ENCODE peak calls at places on chromosomes 1 and 21, in nine cellular contexts. One of them, this sample, is unnamed.

GRCh38 chr1:94020764-94021579 is 100.0 kb downstream of the ABCA4 start:
- DNase-seq in AG09309: peak
- DNase-seq in H7: no peak
- DNase-seq in tibial artery: no peak
- DNase-seq in mammary epithelial cell: peak
- DNase-seq in GM23248: peak
- DNase-seq in neural progenitor cell: no peak
- DNase-seq in AG04450: peak
- DNase-seq in adipocyte: peak
- DNase-seq in this sample: no peak

GRCh38 chr1:9858293-9859035 is 34.7 kb upstream of the CLSTN1 start:
- DNase-seq in AG09309: no peak
- DNase-seq in H7: no peak
- DNase-seq in tibial artery: no peak
- DNase-seq in mammary epithelial cell: no peak
- DNase-seq in GM23248: no peak
- DNase-seq in neural progenitor cell: no peak
- DNase-seq in AG04450: no peak
- DNase-seq in adipocyte: no peak
- DNase-seq in this sample: no peak

GRCh38 chr1:9985001-9985400 is 12.0 kb upstream of the RBP7 start:
- DNase-seq in AG09309: no peak
- DNase-seq in H7: no peak
- DNase-seq in tibial artery: no peak
- DNase-seq in mammary epithelial cell: no peak
- DNase-seq in GM23248: no peak
- DNase-seq in neural progenitor cell: no peak
- DNase-seq in AG04450: peak
- DNase-seq in adipocyte: peak
- DNase-seq in this sample: no peak

GRCh38 chr1:180266275-180267210 is 36.5 kb downstream of the LHX4 start:
- DNase-seq in AG09309: no peak
- DNase-seq in H7: no peak
- DNase-seq in tibial artery: no peak
- DNase-seq in mammary epithelial cell: no peak
- DNase-seq in GM23248: no peak
- DNase-seq in neural progenitor cell: no peak
- DNase-seq in AG04450: no peak
- DNase-seq in adipocyte: no peak
- DNase-seq in this sample: no peak

GRCh38 chr1:180630408-180631196 is 1.2 kb upstream of the XPR1 start:
- DNase-seq in AG09309: no peak
- DNase-seq in H7: no peak
- DNase-seq in tibial artery: no peak
- DNase-seq in mammary epithelial cell: no peak
- DNase-seq in GM23248: no peak
- DNase-seq in neural progenitor cell: no peak
- DNase-seq in AG04450: no peak
- DNase-seq in adipocyte: no peak
- DNase-seq in this sample: peak

GRCh38 chr1:109895720-109896504 is 14.7 kb upstream of the CSF1 start:
- DNase-seq in AG09309: no peak
- DNase-seq in H7: no peak
- DNase-seq in tibial artery: peak
- DNase-seq in mammary epithelial cell: no peak
- DNase-seq in GM23248: peak
- DNase-seq in neural progenitor cell: no peak
- DNase-seq in AG04450: no peak
- DNase-seq in adipocyte: no peak
- DNase-seq in this sample: no peak

GRCh38 chr1:236287757-236288619 is 6.2 kb upstream of the ERO1B start:
- DNase-seq in AG09309: no peak
- DNase-seq in H7: peak
- DNase-seq in tibial artery: no peak
- DNase-seq in mammary epithelial cell: no peak
- DNase-seq in GM23248: no peak
- DNase-seq in neural progenitor cell: peak
- DNase-seq in AG04450: no peak
- DNase-seq in adipocyte: no peak
- DNase-seq in this sample: no peak

GRCh38 chr1:58755468-58755872 is 28.4 kb downstream of the JUN start:
- DNase-seq in AG09309: peak
- DNase-seq in H7: no peak
- DNase-seq in tibial artery: peak
- DNase-seq in mammary epithelial cell: peak
- DNase-seq in GM23248: peak
- DNase-seq in neural progenitor cell: no peak
- DNase-seq in AG04450: peak
- DNase-seq in adipocyte: peak
- DNase-seq in this sample: peak

GRCh38 chr1:118884946-118885345 is 103.2 kb downstream of the TBX15 start:
- DNase-seq in AG09309: no peak
- DNase-seq in H7: no peak
- DNase-seq in tibial artery: no peak
- DNase-seq in mammary epithelial cell: no peak
- DNase-seq in GM23248: no peak
- DNase-seq in neural progenitor cell: no peak
- DNase-seq in AG04450: no peak
- DNase-seq in adipocyte: no peak
- DNase-seq in this sample: no peak

GRCh38 chr1:40039245-40039756 is 1.2 kb upstream of the CAP1 start:
- DNase-seq in AG09309: no peak
- DNase-seq in H7: no peak
- DNase-seq in tibial artery: no peak
- DNase-seq in mammary epithelial cell: no peak
- DNase-seq in GM23248: no peak
- DNase-seq in neural progenitor cell: no peak
- DNase-seq in AG04450: no peak
- DNase-seq in adipocyte: no peak
- DNase-seq in this sample: no peak

GRCh38 chr1:11101347-11101746 is 1.7 kb upstream of the EXOSC10 start:
- DNase-seq in AG09309: no peak
- DNase-seq in H7: no peak
- DNase-seq in tibial artery: no peak
- DNase-seq in mammary epithelial cell: no peak
- DNase-seq in GM23248: no peak
- DNase-seq in neural progenitor cell: no peak
- DNase-seq in AG04450: no peak
- DNase-seq in adipocyte: no peak
- DNase-seq in this sample: no peak

GRCh38 chr21:39535646-39536437 is 76.9 kb upstream of the B3GALT5 start:
- DNase-seq in AG09309: no peak
- DNase-seq in H7: no peak
- DNase-seq in tibial artery: no peak
- DNase-seq in mammary epithelial cell: no peak
- DNase-seq in GM23248: no peak
- DNase-seq in neural progenitor cell: no peak
- DNase-seq in AG04450: no peak
- DNase-seq in adipocyte: no peak
- DNase-seq in this sample: no peak

GRCh38 chr1:39973503-39974135 is 18.7 kb downstream of the MFSD2A start:
- DNase-seq in AG09309: no peak
- DNase-seq in H7: peak
- DNase-seq in tibial artery: peak
- DNase-seq in mammary epithelial cell: peak
- DNase-seq in GM23248: peak
- DNase-seq in neural progenitor cell: peak
- DNase-seq in AG04450: no peak
- DNase-seq in adipocyte: peak
- DNase-seq in this sample: no peak

GRCh38 chr21:18741954-18742353 is 338.4 kb upstream of the TMPRSS15 start:
- DNase-seq in AG09309: no peak
- DNase-seq in H7: no peak
- DNase-seq in tibial artery: no peak
- DNase-seq in mammary epithelial cell: no peak
- DNase-seq in GM23248: no peak
- DNase-seq in neural progenitor cell: no peak
- DNase-seq in AG04450: no peak
- DNase-seq in adipocyte: no peak
- DNase-seq in this sample: no peak

GRCh38 chr1:22710688-22711024 is at the start of gene EPHB2:
- DNase-seq in AG09309: no peak
- DNase-seq in H7: peak
- DNase-seq in tibial artery: no peak
- DNase-seq in mammary epithelial cell: peak
- DNase-seq in GM23248: peak
- DNase-seq in neural progenitor cell: peak
- DNase-seq in AG04450: no peak
- DNase-seq in adipocyte: peak
- DNase-seq in this sample: no peak

GRCh38 chr1:228487336-228488106 is at the start of gene RNF187:
- DNase-seq in AG09309: no peak
- DNase-seq in H7: peak
- DNase-seq in tibial artery: peak
- DNase-seq in mammary epithelial cell: no peak
- DNase-seq in GM23248: peak
- DNase-seq in neural progenitor cell: peak
- DNase-seq in AG04450: no peak
- DNase-seq in adipocyte: peak
- DNase-seq in this sample: no peak

GRCh38 chr1:12052008-12052573 is 11.0 kb upstream of the TNFRSF8 start:
- DNase-seq in AG09309: peak
- DNase-seq in H7: peak
- DNase-seq in tibial artery: peak
- DNase-seq in mammary epithelial cell: peak
- DNase-seq in GM23248: peak
- DNase-seq in neural progenitor cell: no peak
- DNase-seq in AG04450: peak
- DNase-seq in adipocyte: peak
- DNase-seq in this sample: peak

GRCh38 chr1:219581344-219581743 is 31.6 kb downstream of the ZC3H11B start:
- DNase-seq in AG09309: no peak
- DNase-seq in H7: no peak
- DNase-seq in tibial artery: no peak
- DNase-seq in mammary epithelial cell: no peak
- DNase-seq in GM23248: no peak
- DNase-seq in neural progenitor cell: no peak
- DNase-seq in AG04450: no peak
- DNase-seq in adipocyte: no peak
- DNase-seq in this sample: no peak

GRCh38 chr1:6440198-6441126 is 15.9 kb downstream of the ESPN start:
- DNase-seq in AG09309: no peak
- DNase-seq in H7: peak
- DNase-seq in tibial artery: no peak
- DNase-seq in mammary epithelial cell: peak
- DNase-seq in GM23248: peak
- DNase-seq in neural progenitor cell: peak
- DNase-seq in AG04450: no peak
- DNase-seq in adipocyte: peak
- DNase-seq in this sample: no peak

GRCh38 chr1:223413216-223413615 is 20.0 kb downstream of the CCDC185 start:
- DNase-seq in AG09309: no peak
- DNase-seq in H7: no peak
- DNase-seq in tibial artery: no peak
- DNase-seq in mammary epithelial cell: no peak
- DNase-seq in GM23248: peak
- DNase-seq in neural progenitor cell: no peak
- DNase-seq in AG04450: no peak
- DNase-seq in adipocyte: no peak
- DNase-seq in this sample: no peak
- H3K4me3 ChIP-seq in AG09309: no peak
- H3K4me3 ChIP-seq in H7: no peak
- H3K4me3 ChIP-seq in tibial artery: no peak
- H3K4me3 ChIP-seq in mammary epithelial cell: no peak
- H3K4me3 ChIP-seq in GM23248: peak
- H3K4me3 ChIP-seq in neural progenitor cell: no peak
- H3K4me3 ChIP-seq in AG04450: no peak
- H3K4me3 ChIP-seq in adipocyte: no peak
- H3K4me3 ChIP-seq in this sample: no peak

GRCh38 chr1:1060281-1061000 is 13.7 kb downstream of the RNF223 start:
- DNase-seq in AG09309: no peak
- DNase-seq in H7: peak
- DNase-seq in tibial artery: no peak
- DNase-seq in mammary epithelial cell: no peak
- DNase-seq in GM23248: no peak
- DNase-seq in neural progenitor cell: no peak
- DNase-seq in AG04450: no peak
- DNase-seq in adipocyte: no peak
- DNase-seq in this sample: no peak
- H3K4me3 ChIP-seq in AG09309: no peak
- H3K4me3 ChIP-seq in H7: no peak
- H3K4me3 ChIP-seq in tibial artery: no peak
- H3K4me3 ChIP-seq in mammary epithelial cell: no peak
- H3K4me3 ChIP-seq in GM23248: no peak
- H3K4me3 ChIP-seq in neural progenitor cell: peak
- H3K4me3 ChIP-seq in AG04450: no peak
- H3K4me3 ChIP-seq in adipocyte: no peak
- H3K4me3 ChIP-seq in this sample: peak

DNA sequence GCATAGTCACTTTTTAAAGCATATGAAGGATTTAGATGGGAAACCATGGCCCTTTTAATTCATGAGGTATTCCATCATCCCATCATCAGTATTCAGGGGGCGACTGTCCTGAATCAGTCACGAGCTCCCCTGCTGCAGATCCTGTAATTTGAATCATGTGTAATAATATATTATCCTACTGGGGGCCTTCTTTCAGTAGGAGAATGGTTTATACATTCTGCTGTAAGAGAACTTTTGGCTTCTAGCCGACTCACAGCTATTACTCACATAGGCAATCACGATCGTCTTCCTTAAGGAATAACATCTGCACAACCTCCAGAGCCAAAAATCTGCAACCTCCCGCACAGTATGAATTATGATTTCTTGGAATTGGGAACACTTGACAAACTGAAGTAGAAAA is 342.9 kb downstream of the USP25 start:
- DNase-seq in AG09309: peak
- DNase-seq in H7: no peak
- DNase-seq in tibial artery: no peak
- DNase-seq in mammary epithelial cell: no peak
- DNase-seq in GM23248: peak
- DNase-seq in neural progenitor cell: no peak
- DNase-seq in AG04450: peak
- DNase-seq in adipocyte: peak
- DNase-seq in this sample: no peak
- H3K4me3 ChIP-seq in AG09309: peak
- H3K4me3 ChIP-seq in H7: no peak
- H3K4me3 ChIP-seq in tibial artery: no peak
- H3K4me3 ChIP-seq in mammary epithelial cell: no peak
- H3K4me3 ChIP-seq in GM23248: peak
- H3K4me3 ChIP-seq in neural progenitor cell: no peak
- H3K4me3 ChIP-seq in AG04450: no peak
- H3K4me3 ChIP-seq in adipocyte: peak
- H3K4me3 ChIP-seq in this sample: no peak

DNA sequence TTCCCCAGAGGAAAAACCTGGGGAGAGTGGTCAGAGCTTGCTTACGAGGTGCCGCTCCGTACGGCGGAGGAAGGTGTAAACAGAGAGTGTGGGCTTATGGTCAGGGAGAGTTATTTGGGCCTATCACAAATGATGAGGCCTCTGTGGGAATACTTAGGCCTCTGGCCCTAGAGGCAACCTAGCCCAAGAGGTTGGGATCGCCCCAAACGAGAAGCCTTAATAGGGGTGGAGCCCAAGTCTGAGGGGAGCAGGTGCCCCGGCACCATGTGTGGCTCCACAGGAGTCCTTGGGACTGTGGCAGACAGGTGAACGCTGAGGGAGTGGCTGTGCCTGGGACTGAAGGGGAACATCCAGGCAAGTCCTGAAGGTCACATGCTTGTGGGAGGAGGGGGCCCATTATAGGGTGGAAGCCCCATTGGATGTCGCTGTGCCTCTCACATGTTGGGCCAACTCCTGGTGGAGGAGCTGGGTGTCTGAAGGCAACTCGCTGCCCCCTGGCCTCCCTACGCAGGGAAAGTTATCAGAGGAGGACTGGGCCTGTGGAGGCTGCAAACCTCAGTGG is 135.1 kb downstream of the ZSCAN20 start:
- DNase-seq in AG09309: no peak
- DNase-seq in H7: no peak
- DNase-seq in tibial artery: no peak
- DNase-seq in mammary epithelial cell: no peak
- DNase-seq in GM23248: no peak
- DNase-seq in neural progenitor cell: no peak
- DNase-seq in AG04450: no peak
- DNase-seq in adipocyte: no peak
- DNase-seq in this sample: no peak
- H3K4me3 ChIP-seq in AG09309: no peak
- H3K4me3 ChIP-seq in H7: no peak
- H3K4me3 ChIP-seq in tibial artery: no peak
- H3K4me3 ChIP-seq in mammary epithelial cell: no peak
- H3K4me3 ChIP-seq in GM23248: no peak
- H3K4me3 ChIP-seq in neural progenitor cell: no peak
- H3K4me3 ChIP-seq in AG04450: no peak
- H3K4me3 ChIP-seq in adipocyte: no peak
- H3K4me3 ChIP-seq in this sample: no peak